ENCODE peak calls at places on chromosomes 6 and 20, in ten cellular contexts. O is HCEC 1CT; S is activated CD4-positive, alpha-beta T cell treated with anti-CD3 and anti-CD28 coated beads, Interleukin-2, amount 50 U/mL, for 4 hours; Y is OCI-LY7; H is GM03348; L is fibroblast of mammary gland; U is EH; A is stimulated activated CD8-positive, alpha-beta memory T cell treated with anti-CD3 and anti-CD28 coated beads, Interleukin-15, amount 100 ng/mL, for 1 hour; E is NCI-H2081; K is GDM1. P is an unnamed sample.

GRCh38 chr6:9851541-9852380 is 563.1 kb downstream of the TFAP2A start:
- DNase-seq in O (peak), E (no peak), U (peak), L (no peak), H (no peak), Y (no peak), K (no peak), S (no peak), A (no peak), P (no peak)

GRCh38 chr6:4134841-4135664 is at the start of gene ECI2:
- DNase-seq in L (no peak), A (peak), S (peak), K (no peak), O (peak), U (peak), H (peak), Y (peak), E (peak), P (no peak)

GRCh38 chr6:83590413-83590812 is 78.1 kb downstream of the PRSS35 start:
- DNase-seq in Y (no peak), K (no peak), O (peak), S (no peak), E (no peak), A (no peak), H (no peak), U (no peak), L (peak), P (peak)

GRCh38 chr6:86459978-86460377 is 477.4 kb upstream of the HTR1E start:
- DNase-seq in E (no peak), Y (no peak), O (no peak), H (no peak), U (no peak), L (no peak), K (no peak), A (no peak), S (no peak), P (no peak)

GRCh38 chr20:31990958-31991705 is 19.1 kb upstream of the CCM2L start:
- DNase-seq in K (no peak), A (no peak), E (peak), Y (no peak), H (no peak), O (no peak), S (no peak), L (no peak), U (no peak), P (no peak)

GRCh38 chr6:112251170-112251945 is 3.0 kb downstream of the LAMA4 start:
- DNase-seq in E (no peak), H (peak), L (peak), K (no peak), O (peak), A (no peak), U (peak), S (no peak), Y (no peak), P (no peak)

GRCh38 chr20:1499528-1500420 is 8.6 kb upstream of the SIRPB2 start:
- DNase-seq in L (no peak), H (no peak), U (no peak), O (no peak), A (no peak), K (no peak), E (no peak), S (no peak), Y (no peak), P (no peak)

GRCh38 chr6:108562503-108562993 is 1.8 kb downstream of the FOXO3 start:
- DNase-seq in A (no peak), L (peak), E (no peak), S (no peak), H (peak), U (peak), K (no peak), O (peak), Y (no peak), P (peak)

GRCh38 chr20:50273601-50274491 is 83.2 kb downstream of the CEBPB start:
- DNase-seq in A (no peak), E (no peak), U (no peak), H (no peak), S (no peak), Y (no peak), O (no peak), K (no peak), L (no peak), P (no peak)

GRCh38 chr6:158536084-158536890 is 23.6 kb upstream of the TMEM181 start:
- DNase-seq in A (peak), O (peak), L (peak), H (peak), K (peak), S (peak), E (peak), U (peak), Y (peak), P (no peak)

GRCh38 chr6:27810768-27811298 is 101.4 kb downstream of the OR2B2 start:
- DNase-seq in L (no peak), S (no peak), H (no peak), K (no peak), Y (peak), O (peak), E (no peak), U (peak), A (no peak), P (no peak)